ENCODE peak calls at places on chromosomes 7 and 10, in seven cellular contexts. C is HCT116, S is SK-N-SH, U is GM12878, Q is HepG2, P is K562, D is H1. X is an unnamed sample.

GRCh38 chr10:99681553-99681952 is 22.2 kb downstream of the ENTPD7 start:
- DNase-seq in C (no peak), S (no peak), U (no peak), Q (no peak), P (no peak), D (no peak), X (no peak)

GRCh38 chr10:124588736-124589451 is 127.3 kb downstream of the LHPP start:
- DNase-seq in C (no peak), S (no peak), U (no peak), Q (peak), P (peak), D (no peak), X (no peak)

GRCh38 chr10:26439436-26440090 is 1.4 kb downstream of the APBB1IP start:
- DNase-seq in C (no peak), S (no peak), U (no peak), Q (no peak), P (no peak), D (no peak), X (no peak)

GRCh38 chr7:19215421-19215820 is 70.2 kb upstream of the FERD3L start:
- DNase-seq in C (no peak), S (no peak), U (no peak), Q (no peak), P (no peak), D (no peak), X (no peak)

GRCh38 chr10:24848169-24848688 is 104.2 kb downstream of the PRTFDC1 start:
- DNase-seq in C (no peak), S (no peak), U (no peak), Q (no peak), P (no peak), D (no peak), X (no peak)

GRCh38 chr10:110900983-110901382 is 18.0 kb downstream of the BBIP1 start:
- DNase-seq in C (no peak), S (no peak), U (no peak), Q (no peak), P (no peak), D (no peak), X (no peak)

GRCh38 chr7:128453836-128454804 is 1.6 kb upstream of the HILPDA start:
- DNase-seq in C (no peak), S (peak), U (no peak), Q (no peak), P (no peak), D (peak), X (peak)

GRCh38 chr7:149194799-149195179 is 557 bp upstream of the ZNF282 start:
- DNase-seq in C (no peak), S (no peak), U (no peak), Q (no peak), P (no peak), D (no peak), X (no peak)

GRCh38 chr7:44791278-44792219 is 4.9 kb upstream of the PPIA start:
- DNase-seq in C (no peak), S (no peak), U (no peak), Q (peak), P (no peak), D (no peak), X (no peak)
- TF ChIP-seq JUND in C (no peak), S (no peak), U (no peak), Q (no peak), P (no peak), D (no peak), X (no peak)

GRCh38 chr7:2095533-2095932 is 137.2 kb downstream of the MAD1L1 start:
- DNase-seq in C (no peak), S (no peak), U (no peak), Q (no peak), P (no peak), D (no peak), X (no peak)
- TF ChIP-seq JUND in C (no peak), S (no peak), U (no peak), Q (no peak), P (no peak), D (no peak), X (no peak)

GRCh38 chr10:43393606-43394360 is 15.2 kb downstream of the HNRNPF start:
- DNase-seq in C (no peak), S (no peak), U (no peak), Q (no peak), P (no peak), D (no peak), X (no peak)
- TF ChIP-seq JUND in C (no peak), S (no peak), U (no peak), Q (no peak), P (no peak), D (no peak), X (no peak)

GRCh38 chr10:8034666-8035640 is 19.5 kb upstream of the GATA3 start:
- DNase-seq in C (no peak), S (peak), U (no peak), Q (no peak), P (no peak), D (peak), X (no peak)
- TF ChIP-seq JUND in C (no peak), S (no peak), U (no peak), Q (no peak), P (no peak), D (no peak), X (no peak)